ENCODE peak calls at places on chromosomes 16 and 17, in four cellular contexts. One of them, this sample, is unnamed.

GRCh38 chr16:49457196-49457595 is 83.6 kb downstream of the C16orf78 start:
- DNase-seq in brain microvascular endothelial cell: no peak
- DNase-seq in lung: no peak
- DNase-seq in fibroblast of mammary gland: no peak
- DNase-seq in this sample: no peak

GRCh38 chr16:88616736-88617135 is 21.6 kb upstream of the IL17C start:
- DNase-seq in brain microvascular endothelial cell: no peak
- DNase-seq in lung: no peak
- DNase-seq in fibroblast of mammary gland: no peak
- DNase-seq in this sample: no peak

GRCh38 chr17:5042152-5043022 is 7.2 kb upstream of the SLC52A1 start:
- DNase-seq in brain microvascular endothelial cell: no peak
- DNase-seq in lung: no peak
- DNase-seq in fibroblast of mammary gland: no peak
- DNase-seq in this sample: no peak

GRCh38 chr16:54431997-54432367 is 145.4 kb upstream of the IRX3 start:
- DNase-seq in fibroblast of mammary gland: no peak
- DNase-seq in brain microvascular endothelial cell: no peak
- DNase-seq in lung: no peak
- DNase-seq in this sample: no peak

GRCh38 chr16:85181091-85181738 is 68.9 kb upstream of the CIBAR2 start:
- DNase-seq in brain microvascular endothelial cell: no peak
- DNase-seq in lung: no peak
- DNase-seq in fibroblast of mammary gland: no peak
- DNase-seq in this sample: no peak

GRCh38 chr16:20937736-20938135 is 37.2 kb downstream of the LYRM1 start:
- DNase-seq in brain microvascular endothelial cell: no peak
- DNase-seq in fibroblast of mammary gland: no peak
- DNase-seq in lung: no peak
- DNase-seq in this sample: no peak

GRCh38 chr17:69857412-69857835 is 217.6 kb upstream of the KCNJ16 start:
- DNase-seq in lung: no peak
- DNase-seq in fibroblast of mammary gland: peak
- DNase-seq in brain microvascular endothelial cell: peak
- DNase-seq in this sample: no peak

GRCh38 chr17:181213-182163 is at the start of gene DOC2B:
- DNase-seq in brain microvascular endothelial cell: no peak
- DNase-seq in lung: peak
- DNase-seq in fibroblast of mammary gland: peak
- DNase-seq in this sample: peak

GRCh38 chr16:12723681-12724080 is 80.0 kb downstream of the CPPED1 start:
- DNase-seq in fibroblast of mammary gland: no peak
- DNase-seq in brain microvascular endothelial cell: no peak
- DNase-seq in lung: no peak
- DNase-seq in this sample: no peak

GRCh38 chr17:60960398-60961065 is 282.9 kb downstream of the BCAS3 start:
- DNase-seq in lung: no peak
- DNase-seq in brain microvascular endothelial cell: no peak
- DNase-seq in fibroblast of mammary gland: no peak
- DNase-seq in this sample: no peak

GRCh38 chr17:50785942-50786570 is 18.7 kb upstream of the ANKRD40CL start:
- DNase-seq in lung: no peak
- DNase-seq in fibroblast of mammary gland: peak
- DNase-seq in brain microvascular endothelial cell: no peak
- DNase-seq in this sample: peak

GRCh38 chr17:41527076-41528023 is 758 bp downstream of the KRT19 start:
- DNase-seq in brain microvascular endothelial cell: no peak
- DNase-seq in lung: peak
- DNase-seq in fibroblast of mammary gland: no peak
- DNase-seq in this sample: no peak

GRCh38 chr17:79311373-79311772 is 236.7 kb downstream of the ENGASE start:
- DNase-seq in lung: no peak
- DNase-seq in brain microvascular endothelial cell: no peak
- DNase-seq in fibroblast of mammary gland: no peak
- DNase-seq in this sample: no peak

GRCh38 chr16:28999577-28999976 is 14.7 kb downstream of the LAT start:
- DNase-seq in lung: no peak
- DNase-seq in fibroblast of mammary gland: no peak
- DNase-seq in brain microvascular endothelial cell: no peak
- DNase-seq in this sample: no peak

GRCh38 chr17:36131931-36132330 is 28.3 kb downstream of the CCL4 start:
- DNase-seq in lung: no peak
- DNase-seq in brain microvascular endothelial cell: no peak
- DNase-seq in fibroblast of mammary gland: no peak
- DNase-seq in this sample: no peak

GRCh38 chr16:71883193-71883848 is 661 bp downstream of the ZNF821 start:
- DNase-seq in brain microvascular endothelial cell: peak
- DNase-seq in lung: peak
- DNase-seq in fibroblast of mammary gland: no peak
- DNase-seq in this sample: peak

GRCh38 chr16:88886915-88887521 is 20.6 kb upstream of the PABPN1L start:
- DNase-seq in brain microvascular endothelial cell: no peak
- DNase-seq in fibroblast of mammary gland: peak
- DNase-seq in lung: peak
- DNase-seq in this sample: no peak

GRCh38 chr17:71472809-71473789 is 647.7 kb upstream of the SOX9 start:
- DNase-seq in fibroblast of mammary gland: peak
- DNase-seq in lung: no peak
- DNase-seq in brain microvascular endothelial cell: peak
- DNase-seq in this sample: peak

GRCh38 chr17:50027639-50028206 is 28.2 kb upstream of the ITGA3 start:
- DNase-seq in brain microvascular endothelial cell: peak
- DNase-seq in lung: peak
- DNase-seq in fibroblast of mammary gland: peak
- DNase-seq in this sample: no peak

GRCh38 chr17:61467416-61468262 is 15.4 kb downstream of the TBX4 start:
- DNase-seq in fibroblast of mammary gland: peak
- DNase-seq in brain microvascular endothelial cell: peak
- DNase-seq in lung: no peak
- DNase-seq in this sample: no peak

GRCh38 chr17:76132574-76133338 is 8.3 kb downstream of the FOXJ1 start:
- DNase-seq in lung: peak
- DNase-seq in fibroblast of mammary gland: no peak
- DNase-seq in brain microvascular endothelial cell: no peak
- DNase-seq in this sample: peak

GRCh38 chr17:28740406-28741357 is 3.1 kb upstream of the TRAF4 start:
- DNase-seq in lung: no peak
- DNase-seq in fibroblast of mammary gland: no peak
- DNase-seq in brain microvascular endothelial cell: no peak
- DNase-seq in this sample: no peak

GRCh38 chr17:74529243-74529642 is 2.0 kb downstream of the CD300LB start:
- DNase-seq in brain microvascular endothelial cell: no peak
- DNase-seq in lung: no peak
- DNase-seq in fibroblast of mammary gland: no peak
- DNase-seq in this sample: no peak

GRCh38 chr17:38751144-38751802 is 1.3 kb upstream of the PSMB3 start:
- DNase-seq in brain microvascular endothelial cell: no peak
- DNase-seq in lung: no peak
- DNase-seq in fibroblast of mammary gland: no peak
- DNase-seq in this sample: no peak

GRCh38 chr16:56246051-56246817 is 54.9 kb downstream of the GNAO1 start:
- DNase-seq in lung: no peak
- DNase-seq in brain microvascular endothelial cell: no peak
- DNase-seq in fibroblast of mammary gland: no peak
- DNase-seq in this sample: no peak

GRCh38 chr16:55292491-55292890 is 31.5 kb upstream of the IRX6 start:
- DNase-seq in fibroblast of mammary gland: no peak
- DNase-seq in lung: no peak
- DNase-seq in brain microvascular endothelial cell: no peak
- DNase-seq in this sample: no peak

GRCh38 chr17:76492989-76493501 is 8.2 kb downstream of the RHBDF2 start:
- DNase-seq in brain microvascular endothelial cell: peak
- DNase-seq in lung: peak
- DNase-seq in fibroblast of mammary gland: peak
- DNase-seq in this sample: no peak

GRCh38 chr16:86567701-86568571 is 1.3 kb downstream of the FOXC2 start:
- DNase-seq in lung: no peak
- DNase-seq in brain microvascular endothelial cell: no peak
- DNase-seq in fibroblast of mammary gland: no peak
- DNase-seq in this sample: no peak

GRCh38 chr17:57855391-57856035 is 5.7 kb upstream of the MRPS23 start:
- DNase-seq in brain microvascular endothelial cell: no peak
- DNase-seq in lung: no peak
- DNase-seq in fibroblast of mammary gland: no peak
- DNase-seq in this sample: no peak

GRCh38 chr17:77756846-77757610 is 201.5 kb upstream of the TNRC6C start:
- DNase-seq in lung: no peak
- DNase-seq in fibroblast of mammary gland: no peak
- DNase-seq in brain microvascular endothelial cell: no peak
- DNase-seq in this sample: no peak

GRCh38 chr17:54530398-54530797 is 370.3 kb upstream of the TOM1L1 start:
- DNase-seq in fibroblast of mammary gland: no peak
- DNase-seq in brain microvascular endothelial cell: no peak
- DNase-seq in lung: no peak
- DNase-seq in this sample: no peak

GRCh38 chr17:81393684-81394376 is 1.4 kb upstream of the BAHCC1 start:
- DNase-seq in brain microvascular endothelial cell: peak
- DNase-seq in fibroblast of mammary gland: peak
- DNase-seq in lung: peak
- DNase-seq in this sample: peak
- TF ChIP-seq CTCF in brain microvascular endothelial cell: no peak
- TF ChIP-seq CTCF in fibroblast of mammary gland: no peak
- TF ChIP-seq CTCF in lung: no peak
- TF ChIP-seq CTCF in this sample: no peak

DNA sequence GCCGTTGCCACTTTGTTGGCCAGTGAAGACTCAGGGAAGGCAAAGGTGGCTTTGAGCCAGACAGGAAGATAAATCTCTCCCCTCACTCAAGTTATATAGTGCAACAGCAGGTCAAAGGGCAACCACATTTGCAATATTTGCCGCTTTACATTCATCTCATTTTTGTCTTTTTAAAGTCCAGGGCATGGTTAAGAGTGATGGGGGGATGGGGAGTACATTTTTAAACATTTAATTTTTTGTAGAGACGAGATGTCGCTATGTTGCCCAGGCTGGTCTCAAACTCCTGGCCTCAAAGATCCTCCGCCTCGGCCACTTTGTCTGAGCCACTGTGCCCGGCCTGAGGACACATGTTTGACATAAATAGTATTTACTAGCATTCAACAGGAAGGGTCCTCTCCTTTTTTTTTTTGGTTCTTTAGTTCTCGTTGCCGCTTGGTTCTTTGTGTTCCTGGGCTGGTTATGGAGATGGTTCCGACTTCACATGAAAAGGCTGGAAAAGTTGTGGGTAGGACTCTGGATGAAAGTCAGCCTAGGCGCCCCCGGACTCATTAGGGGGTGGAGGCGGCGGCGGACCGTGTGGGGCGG is 95.7 kb downstream of the RAB11FIP4 start:
- DNase-seq in lung: no peak
- DNase-seq in fibroblast of mammary gland: no peak
- DNase-seq in brain microvascular endothelial cell: no peak
- DNase-seq in this sample: no peak
- H3K4me3 ChIP-seq in lung: peak
- H3K4me3 ChIP-seq in fibroblast of mammary gland: no peak
- H3K4me3 ChIP-seq in brain microvascular endothelial cell: peak
- H3K4me3 ChIP-seq in this sample: peak

DNA sequence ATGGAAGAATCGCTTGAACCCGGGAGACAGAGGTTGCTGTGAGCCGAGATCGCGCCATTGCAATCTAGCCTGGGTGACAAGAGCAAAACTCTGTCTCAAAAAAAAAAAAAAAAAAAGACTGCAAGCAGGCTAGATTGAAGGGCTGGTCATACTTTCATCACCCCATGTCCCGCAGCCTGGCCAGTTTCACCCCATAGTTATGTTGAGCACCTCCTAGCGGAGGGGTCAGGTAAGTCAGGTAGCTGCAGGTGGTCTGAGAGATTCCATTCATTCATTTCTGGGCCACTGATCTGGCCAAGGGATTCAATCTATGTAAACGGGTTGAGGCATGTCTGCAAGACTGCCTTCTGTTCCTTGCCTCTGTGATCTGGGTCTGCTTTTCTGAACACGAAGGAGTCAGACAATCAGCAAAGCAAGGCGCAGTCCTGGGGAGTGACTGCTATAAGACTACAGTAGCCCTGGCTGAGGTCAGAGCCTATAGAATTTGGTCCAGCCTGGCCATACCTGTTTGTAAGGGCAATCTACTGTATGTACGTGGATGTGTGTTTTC is 23.6 kb upstream of the BPTF start:
- DNase-seq in brain microvascular endothelial cell: no peak
- DNase-seq in lung: no peak
- DNase-seq in fibroblast of mammary gland: no peak
- DNase-seq in this sample: no peak
- TF ChIP-seq CTCF in brain microvascular endothelial cell: no peak
- TF ChIP-seq CTCF in lung: no peak
- TF ChIP-seq CTCF in fibroblast of mammary gland: no peak
- TF ChIP-seq CTCF in this sample: no peak

GRCh38 chr17:1559047-1559742 is 3.4 kb downstream of the PITPNA start:
- DNase-seq in lung: no peak
- DNase-seq in fibroblast of mammary gland: no peak
- DNase-seq in brain microvascular endothelial cell: no peak
- DNase-seq in this sample: no peak

GRCh38 chr17:1562178-1562643 is 381 bp downstream of the PITPNA start:
- DNase-seq in brain microvascular endothelial cell: no peak
- DNase-seq in lung: peak
- DNase-seq in fibroblast of mammary gland: peak
- DNase-seq in this sample: no peak

GRCh38 chr17:1559743-1560581 is 2.6 kb downstream of the PITPNA start:
- DNase-seq in brain microvascular endothelial cell: no peak
- DNase-seq in lung: no peak
- DNase-seq in fibroblast of mammary gland: no peak
- DNase-seq in this sample: no peak

GRCh38 chr17:1561420-1562177 is 993 bp downstream of the PITPNA start:
- DNase-seq in brain microvascular endothelial cell: no peak
- DNase-seq in lung: no peak
- DNase-seq in fibroblast of mammary gland: no peak
- DNase-seq in this sample: no peak

DNA sequence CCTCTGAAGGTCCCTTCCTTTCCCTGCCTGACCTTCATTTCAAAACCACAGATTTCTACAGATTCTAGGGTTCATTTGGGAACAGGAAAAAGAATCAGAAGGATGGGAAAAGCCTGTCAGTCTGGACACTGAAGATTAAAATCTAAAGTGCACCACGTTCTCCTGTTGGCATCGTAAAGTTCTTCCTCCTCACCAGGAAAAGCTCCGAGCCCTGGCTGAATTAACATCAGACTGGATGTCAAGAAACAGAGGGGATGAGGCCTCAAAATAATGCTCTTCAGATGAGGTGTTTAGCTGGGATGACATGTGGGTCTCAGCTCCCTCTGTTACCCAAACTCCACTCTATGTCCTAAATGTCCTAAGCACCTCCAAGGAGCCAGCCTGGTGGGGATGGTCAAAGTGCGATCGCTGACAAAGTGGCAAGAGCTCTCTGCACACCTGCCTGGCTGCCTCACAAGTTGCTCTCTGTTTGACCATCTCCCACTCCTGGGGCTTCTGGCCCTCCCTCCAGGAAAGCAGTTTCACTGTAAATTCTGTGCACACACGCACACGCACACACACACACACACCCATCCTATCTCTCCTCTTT is 1.9 kb downstream of the PITPNA start:
- DNase-seq in brain microvascular endothelial cell: no peak
- DNase-seq in lung: no peak
- DNase-seq in fibroblast of mammary gland: no peak
- DNase-seq in this sample: peak
- H3K4me3 ChIP-seq in brain microvascular endothelial cell: peak
- H3K4me3 ChIP-seq in lung: no peak
- H3K4me3 ChIP-seq in fibroblast of mammary gland: no peak
- H3K4me3 ChIP-seq in this sample: peak